ENCODE peak calls at places on chromosome 20, in four cellular contexts. L is effector memory CD4-positive, alpha-beta T cell; Z is cardiac muscle cell; Y is thyroid gland. H is an unnamed sample.

GRCh38 chr20:48286571-48287551 is 501.6 kb upstream of the SULF2 start:
- DNase-seq in Y (no peak), Z (no peak), L (no peak), H (no peak)

GRCh38 chr20:57176842-57177241 is 89.6 kb downstream of the BMP7 start:
- DNase-seq in Z (no peak), L (no peak), Y (no peak), H (no peak)

GRCh38 chr20:3045042-3045815 is 623 bp upstream of the MRPS26 start:
- DNase-seq in Y (peak; percentile 79), L (no peak), Z (peak; percentile 81), H (no peak)

GRCh38 chr20:10511166-10511506 is 76.0 kb downstream of the SLX4IP start:
- DNase-seq in Y (no peak), Z (no peak), L (no peak), H (no peak)

GRCh38 chr20:11045412-11046175 is 371.8 kb upstream of the JAG1 start:
- DNase-seq in L (no peak), Y (no peak), Z (no peak), H (no peak)

GRCh38 chr20:58891686-58892125 is 39.2 kb downstream of the GNAS start:
- DNase-seq in Y (no peak), L (peak; percentile 11), Z (peak; percentile 66), H (no peak)

GRCh38 chr20:32893878-32894483 is 35.3 kb downstream of the EFCAB8 start:
- DNase-seq in L (no peak), Z (peak; percentile 63), Y (peak; percentile 43), H (no peak)

GRCh38 chr20:59618131-59618530 is 13.8 kb downstream of the PHACTR3 start:
- DNase-seq in Z (no peak), L (no peak), Y (no peak), H (no peak)

GRCh38 chr20:51354769-51355319 is 187.7 kb downstream of the NFATC2 start:
- DNase-seq in L (no peak), Y (no peak), Z (no peak), H (no peak)

GRCh38 chr20:13422637-13423036 is 201.6 kb downstream of the ISM1 start:
- DNase-seq in Y (no peak), Z (no peak), L (no peak), H (no peak)

GRCh38 chr20:14634666-14635065 is 297.3 kb upstream of the FLRT3 start:
- DNase-seq in Y (no peak), L (no peak), Z (no peak), H (no peak)

GRCh38 chr20:52484438-52484837 is 292.9 kb upstream of the ZFP64 start:
- DNase-seq in Y (no peak), Z (no peak), L (no peak), H (no peak)

GRCh38 chr20:8346898-8347297 is 214.8 kb downstream of the PLCB1 start:
- DNase-seq in Y (no peak), L (no peak), Z (no peak), H (no peak)

GRCh38 chr20:21503345-21503744 is 10.5 kb downstream of the NKX2-2 start:
- DNase-seq in Y (no peak), L (no peak), Z (no peak), H (peak; percentile 24)

GRCh38 chr20:51980277-51980676 is 178.0 kb upstream of the SALL4 start:
- DNase-seq in Z (no peak), L (no peak), Y (no peak), H (no peak)

GRCh38 chr20:10561302-10561701 is 112.5 kb downstream of the JAG1 start:
- DNase-seq in L (no peak), Y (no peak), Z (no peak), H (no peak)

GRCh38 chr20:56460459-56460858 is 8.0 kb upstream of the RTF2 start:
- DNase-seq in Z (no peak), Y (no peak), L (peak; percentile 53), H (no peak)

DNA sequence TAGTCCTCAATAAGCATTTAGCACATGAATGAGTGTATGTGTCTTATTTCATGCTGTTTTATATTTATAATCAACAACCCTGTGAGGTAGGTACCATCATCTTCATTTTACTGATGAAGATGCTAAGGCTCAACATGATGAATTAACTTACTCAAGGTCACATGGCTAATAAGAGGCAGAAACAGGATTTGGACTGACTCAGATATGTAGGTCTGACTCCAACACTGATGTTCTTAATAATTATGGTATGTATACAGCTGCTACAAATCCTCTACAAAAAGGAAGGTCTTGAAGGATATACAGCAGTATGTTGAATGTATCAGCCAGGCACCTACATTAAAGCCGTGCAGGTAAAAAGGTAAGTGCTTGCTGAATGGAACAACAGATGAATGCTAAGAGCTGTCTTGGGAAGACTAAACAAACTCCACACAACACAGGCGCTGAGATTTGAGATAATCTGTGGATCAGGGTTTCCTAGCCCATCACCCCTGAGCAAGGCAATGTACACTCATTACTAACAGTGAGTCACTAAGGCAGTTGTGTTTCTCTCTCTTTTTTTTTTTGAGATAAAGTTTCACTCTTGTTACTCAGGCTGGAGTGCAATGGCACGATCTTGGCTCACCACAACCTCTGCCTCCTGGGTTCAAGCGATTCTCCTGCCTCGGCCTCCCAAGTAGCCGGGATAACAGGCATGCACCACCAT is 31.9 kb downstream of the TTI1 start:
- DNase-seq in Z (no peak), Y (no peak), L (no peak), H (no peak)
- H3K27ac ChIP-seq in Z (peak overlapping the region; percentile 10), Y (no peak overlapping the region), L (no peak overlapping the region), H (no peak overlapping the region)

DNA sequence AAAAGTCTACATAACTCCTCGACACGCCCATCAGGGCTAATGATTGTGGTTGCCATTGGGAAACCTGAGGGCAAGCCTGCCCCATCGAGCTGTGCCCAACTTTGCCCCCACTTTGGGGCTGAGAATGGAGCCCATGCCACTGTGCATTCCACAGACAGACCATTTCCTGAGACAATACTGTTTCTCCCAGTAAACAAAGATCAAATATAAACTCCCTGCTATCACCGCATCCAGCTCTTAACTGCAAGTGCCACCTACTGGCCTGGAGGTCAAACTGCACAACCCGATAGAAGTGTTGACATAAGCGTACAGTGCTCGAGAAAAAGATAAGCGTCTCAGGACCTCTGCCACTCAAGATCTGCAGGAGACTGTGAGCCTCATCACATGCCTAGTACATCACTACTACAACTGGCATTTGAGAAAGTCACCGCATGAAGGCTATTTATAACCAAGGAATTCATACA is 4.7 kb upstream of the DEFB126 start:
- DNase-seq in Y (no peak), L (no peak), Z (no peak), H (peak; percentile 36)
- H3K4me3 ChIP-seq in Y (no peak overlapping the region), L (no peak overlapping the region), Z (no peak overlapping the region), H (no peak overlapping the region)

DNA sequence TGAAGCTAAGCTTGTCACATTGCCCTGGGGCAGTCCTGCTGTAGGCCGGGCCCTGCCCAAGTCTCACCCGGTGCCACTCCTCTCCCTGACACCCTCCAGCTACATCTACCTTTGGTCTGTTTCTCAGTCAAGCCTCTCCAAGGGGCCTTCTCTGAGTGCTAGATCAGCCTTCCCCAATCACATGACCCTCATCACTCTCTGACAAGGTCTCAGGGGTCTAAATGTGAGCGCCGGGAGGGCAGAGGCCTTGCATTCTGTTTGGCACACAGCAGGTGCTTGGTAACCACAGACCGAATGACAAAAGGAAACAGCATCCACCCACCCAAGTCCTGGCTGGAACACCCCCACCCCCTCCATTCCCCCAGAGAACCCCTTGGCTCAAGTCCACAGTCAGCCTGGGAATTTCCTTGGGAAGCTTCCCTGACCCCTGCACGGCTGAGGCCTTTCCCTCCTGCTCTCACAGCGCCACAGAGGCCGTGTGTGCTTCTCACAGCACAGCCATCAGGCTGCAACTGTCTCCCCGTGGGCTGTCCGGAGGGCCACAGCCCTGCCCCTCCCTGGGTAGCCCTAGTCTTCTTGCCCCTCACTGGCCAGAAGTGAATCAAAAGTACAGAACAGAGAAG is 32.9 kb downstream of the PKIG start:
- DNase-seq in L (no peak), Z (no peak), Y (no peak), H (peak; percentile 60)
- H3K27ac ChIP-seq in L (no peak overlapping the region), Z (no peak overlapping the region), Y (peak overlapping the region; percentile 50), H (peak overlapping the region; percentile 68)

DNA sequence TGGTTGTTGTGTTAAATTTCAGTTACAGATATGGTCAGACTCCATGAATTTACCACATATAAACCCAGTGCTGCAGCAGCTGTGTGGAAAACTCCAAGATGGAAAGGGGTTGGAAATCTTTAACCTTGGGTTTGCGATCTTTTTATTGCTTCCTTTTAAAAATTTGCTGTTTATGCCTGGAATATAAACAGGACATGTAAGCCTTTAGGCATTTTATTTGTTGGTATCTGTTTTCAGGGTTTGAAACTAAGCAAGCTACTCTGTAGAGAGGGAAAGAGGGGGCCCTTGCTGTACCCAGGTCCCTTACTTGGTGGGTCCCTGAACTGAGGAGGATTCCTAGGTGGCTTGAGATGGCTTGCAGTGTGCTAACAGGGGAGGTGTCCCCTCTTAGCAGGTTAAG is 800 bp downstream of the PKIG start:
- DNase-seq in L (no peak), Y (no peak), Z (no peak), H (no peak)
- H3K4me3 ChIP-seq in L (no peak overlapping the region), Y (no peak overlapping the region), Z (no peak overlapping the region), H (no peak overlapping the region)

GRCh38 chr20:25319241-25320034 is 71.2 kb downstream of the ABHD12 start:
- DNase-seq in L (no peak), Y (no peak), Z (peak; percentile 45), H (peak; percentile 3)
- H3K27ac ChIP-seq in L (no peak overlapping the region), Y (no peak overlapping the region), Z (peak overlapping the region; percentile 91), H (no peak overlapping the region)

GRCh38 chr20:63628246-63628975 is 1.5 kb upstream of the GMEB2 start:
- DNase-seq in L (no peak), Y (peak; percentile 80), Z (no peak), H (peak; percentile 90)
- H3K4me3 ChIP-seq in L (peak overlapping the region; percentile 87), Y (no peak overlapping the region), Z (no peak overlapping the region), H (peak overlapping the region; percentile 100)

DNA sequence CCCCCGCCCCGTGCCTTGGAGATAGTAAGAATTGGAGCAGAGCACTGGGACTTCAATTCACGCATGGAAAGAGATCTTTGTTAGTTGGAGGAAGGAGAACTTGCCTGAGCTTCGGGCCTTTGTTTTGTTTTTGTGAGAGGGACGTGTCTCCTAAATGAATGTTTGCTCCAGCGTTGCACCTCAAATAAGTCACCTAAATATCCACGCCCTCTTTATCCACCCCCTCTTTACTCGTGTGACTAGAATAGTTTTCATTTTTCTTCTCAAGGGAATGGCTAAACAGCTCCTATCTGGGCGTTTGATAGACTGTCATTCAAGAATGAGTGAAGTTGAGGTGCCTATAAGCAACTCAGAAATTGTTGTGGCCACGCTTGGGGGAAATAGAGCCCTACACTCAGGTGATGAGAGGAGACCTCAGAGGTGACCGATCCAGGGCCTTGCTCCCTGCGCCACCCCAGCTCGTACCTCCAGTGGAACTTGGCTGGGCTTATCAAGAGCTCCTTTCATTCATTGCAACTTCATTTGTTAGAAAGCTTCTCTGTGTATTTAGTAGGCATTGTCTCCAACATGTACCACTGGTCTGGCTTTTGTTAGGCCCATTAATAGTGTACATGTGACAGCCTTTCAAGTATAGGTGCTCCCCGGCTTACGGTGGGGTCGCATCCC is 867 bp downstream of the PCMTD2 start:
- DNase-seq in Y (no peak), Z (peak; percentile 13), L (no peak), H (no peak)
- H3K27ac ChIP-seq in Y (peak overlapping the region; percentile 79), Z (peak overlapping the region; percentile 90), L (peak overlapping the region; percentile 73), H (peak overlapping the region; percentile 80)

DNA sequence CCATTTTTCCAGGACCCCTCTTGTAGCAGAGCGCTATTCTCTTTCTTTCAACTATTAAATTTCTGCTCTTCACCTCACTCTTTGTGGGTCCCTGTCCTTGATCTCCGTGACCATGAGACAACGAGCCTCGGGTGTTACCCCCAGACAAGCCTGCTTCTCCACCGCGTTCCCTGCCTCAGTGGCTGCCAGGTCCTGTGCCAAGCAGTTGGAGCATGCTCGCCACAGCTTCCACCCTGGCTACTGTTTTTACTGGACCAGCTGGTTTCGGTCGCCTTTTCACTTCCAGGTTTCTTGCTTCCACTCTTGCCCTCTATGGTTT is 5.7 kb downstream of the TP53RK start:
- DNase-seq in Z (no peak), Y (no peak), L (no peak), H (no peak)
- H3K4me3 ChIP-seq in Z (peak overlapping the region; percentile 45), Y (no peak overlapping the region), L (no peak overlapping the region), H (no peak overlapping the region)